ENCODE peak calls at places on chromosomes 12 and 14, in nine cellular contexts. C, S, E, N, O, P, Q, M and I are unnamed samples.

GRCh38 chr12:52423661-52424503 is 10.3 kb downstream of the KRT75 start:
- DNase-seq in C (no peak), S (peak; percentile 49), E (no peak), N (no peak), O (no peak), P (no peak), Q (no peak), M (no peak), I (no peak)

GRCh38 chr12:107032266-107032665 is 45.3 kb upstream of the MTERF2 start:
- DNase-seq in C (no peak), S (no peak), E (no peak), N (no peak), O (no peak), P (no peak), Q (no peak), M (no peak), I (no peak)

GRCh38 chr14:27672047-27672446 is 1074.2 kb upstream of the NOVA1 start:
- DNase-seq in C (no peak), S (no peak), E (no peak), N (no peak), O (no peak), P (no peak), Q (no peak), M (no peak), I (no peak)

GRCh38 chr12:55693323-55694187 is 14.1 kb downstream of the ITGA7 start:
- DNase-seq in C (no peak), S (no peak), E (no peak), N (no peak), O (no peak), P (peak; percentile 3), Q (no peak), M (no peak), I (no peak)

GRCh38 chr12:3454780-3455179 is 36.2 kb upstream of the PRMT8 start:
- DNase-seq in C (no peak), S (no peak), E (no peak), N (no peak), O (no peak), P (no peak), Q (no peak), M (no peak), I (no peak)

GRCh38 chr12:103846415-103846814 is 5.4 kb upstream of the NT5DC3 start:
- DNase-seq in C (no peak), S (no peak), E (no peak), N (no peak), O (no peak), P (no peak), Q (no peak), M (no peak), I (no peak)

GRCh38 chr12:12561305-12562015 is 1.2 kb downstream of the DUSP16 start:
- DNase-seq in C (peak; percentile 54), S (peak; percentile 65), E (peak; percentile 70), N (no peak), O (no peak), P (peak; percentile 84), Q (peak; percentile 59), M (peak; percentile 29), I (peak; percentile 31)

GRCh38 chr12:125983094-125983783 is 918.0 kb downstream of the AACS start:
- DNase-seq in C (no peak), S (peak; percentile 35), E (peak; percentile 80), N (no peak), O (peak; percentile 93), P (peak; percentile 36), Q (peak; percentile 1), M (no peak), I (peak; percentile 63)

GRCh38 chr12:122421815-122422737 is at the start of gene CLIP1:
- DNase-seq in C (peak; percentile 80), S (peak; percentile 69), E (peak; percentile 57), N (no peak), O (peak; percentile 68), P (peak; percentile 80), Q (peak; percentile 67), M (peak; percentile 42), I (peak; percentile 49)

GRCh38 chr12:131033486-131033885 is 79.8 kb downstream of the ADGRD1 start:
- DNase-seq in C (no peak), S (no peak), E (no peak), N (no peak), O (no peak), P (no peak), Q (no peak), M (no peak), I (no peak)

GRCh38 chr12:103273645-103274044 is 222.1 kb downstream of the C12orf42 start:
- DNase-seq in C (no peak), S (no peak), E (no peak), N (no peak), O (no peak), P (no peak), Q (no peak), M (no peak), I (no peak)

GRCh38 chr12:122841544-122842321 is 6.5 kb downstream of the HIP1R start:
- DNase-seq in C (peak; percentile 65), S (no peak), E (peak; percentile 85), N (no peak), O (peak; percentile 55), P (no peak), Q (no peak), M (peak; percentile 60), I (no peak)

GRCh38 chr12:114064497-114064896 is 98.4 kb upstream of the RBM19 start:
- DNase-seq in C (no peak), S (no peak), E (no peak), N (no peak), O (no peak), P (no peak), Q (no peak), M (no peak), I (no peak)

GRCh38 chr14:56004807-56005579 is 113.2 kb upstream of the PELI2 start:
- DNase-seq in C (peak; percentile 86), S (peak; percentile 27), E (no peak), N (peak; percentile 5), O (no peak), P (peak; percentile 66), Q (peak; percentile 91), M (peak; percentile 89), I (no peak)

GRCh38 chr12:19402743-19403400 is 36.4 kb upstream of the AEBP2 start:
- DNase-seq in C (peak; percentile 56), S (no peak), E (no peak), N (no peak), O (no peak), P (no peak), Q (peak; percentile 73), M (peak; percentile 15), I (no peak)

GRCh38 chr14:22572562-22573058 is 16.4 kb downstream of the DAD1 start:
- DNase-seq in C (peak; percentile 49), S (no peak), E (no peak), N (no peak), O (no peak), P (no peak), Q (peak; percentile 85), M (peak; percentile 51), I (no peak)

GRCh38 chr12:75908961-75909699 is 122.4 kb downstream of the PHLDA1 start:
- DNase-seq in C (peak; percentile 86), S (peak; percentile 41), E (peak; percentile 58), N (peak; percentile 60), O (no peak), P (peak; percentile 79), Q (peak; percentile 94), M (peak; percentile 39), I (no peak)

DNA sequence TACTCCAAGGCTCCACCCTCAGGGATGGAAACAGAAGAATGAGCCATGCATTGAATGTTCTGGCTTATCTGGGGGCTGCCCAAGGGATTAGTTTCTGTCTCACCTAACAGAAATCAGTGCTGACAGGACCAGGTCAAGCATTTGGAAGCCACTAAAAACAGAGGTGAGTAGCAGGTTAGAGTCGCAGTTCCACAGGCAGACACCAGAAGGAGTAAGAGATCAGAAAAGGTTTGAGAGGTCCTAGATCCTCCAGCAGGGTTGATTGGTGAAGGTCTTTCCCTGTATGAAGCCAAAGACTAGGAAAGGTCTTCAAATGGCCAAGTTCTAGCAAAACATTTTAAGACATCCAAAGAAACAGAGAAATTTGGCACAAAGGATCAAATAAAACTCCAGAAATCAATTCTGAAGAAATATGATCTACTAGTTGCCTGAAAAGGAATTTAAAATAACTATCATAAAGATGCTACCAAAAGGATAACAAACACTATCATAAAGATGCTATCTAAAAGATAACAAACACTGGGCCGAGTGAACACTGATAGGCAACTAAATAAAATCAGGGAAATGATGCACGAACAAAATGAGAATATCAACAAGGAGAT is 19.5 kb upstream of the TTC9 start:
- DNase-seq in C (peak; percentile 12), S (no peak), E (no peak), N (no peak), O (no peak), P (no peak), Q (peak; percentile 46), M (peak; percentile 29), I (no peak)
- TF ChIP-seq CTCF in C (peak; percentile 67), S (no peak), E (peak; percentile 79), N (peak; percentile 73), O (peak; percentile 88), P (no peak), Q (peak; percentile 69), M (peak; percentile 82), I (no peak)

GRCh38 chr12:66942741-66943465 is 264.0 kb upstream of the GRIP1 start:
- DNase-seq in C (no peak), S (no peak), E (no peak), N (no peak), O (no peak), P (no peak), Q (no peak), M (no peak), I (no peak)
- TF ChIP-seq CTCF in C (no peak), S (no peak), E (no peak), N (no peak), O (no peak), P (no peak), Q (no peak), M (peak; percentile 12), I (no peak)

DNA sequence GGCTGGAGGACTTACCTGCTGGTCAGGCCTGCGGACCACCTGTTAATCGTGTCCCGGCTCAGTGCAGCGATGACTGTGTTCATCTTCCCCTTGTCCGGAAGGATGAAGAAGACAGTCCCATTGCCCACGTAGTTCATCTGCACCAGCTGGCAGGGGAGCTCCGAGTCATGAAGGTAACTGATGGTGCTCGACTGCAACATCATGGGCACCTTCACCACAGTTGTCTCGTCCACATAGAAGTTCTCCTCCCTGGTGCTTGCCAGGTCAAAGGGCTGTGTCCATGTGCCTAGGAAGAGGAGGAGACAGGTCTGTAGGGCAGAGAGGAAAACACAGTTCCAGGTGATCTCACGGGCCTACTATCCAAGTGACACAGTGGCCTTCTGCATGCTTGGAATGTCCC is 13.4 kb downstream of the SERPINA6 start:
- DNase-seq in C (no peak), S (no peak), E (no peak), N (no peak), O (no peak), P (no peak), Q (no peak), M (no peak), I (no peak)
- TF ChIP-seq CTCF in C (no peak), S (no peak), E (no peak), N (no peak), O (no peak), P (no peak), Q (no peak), M (no peak), I (no peak)

DNA sequence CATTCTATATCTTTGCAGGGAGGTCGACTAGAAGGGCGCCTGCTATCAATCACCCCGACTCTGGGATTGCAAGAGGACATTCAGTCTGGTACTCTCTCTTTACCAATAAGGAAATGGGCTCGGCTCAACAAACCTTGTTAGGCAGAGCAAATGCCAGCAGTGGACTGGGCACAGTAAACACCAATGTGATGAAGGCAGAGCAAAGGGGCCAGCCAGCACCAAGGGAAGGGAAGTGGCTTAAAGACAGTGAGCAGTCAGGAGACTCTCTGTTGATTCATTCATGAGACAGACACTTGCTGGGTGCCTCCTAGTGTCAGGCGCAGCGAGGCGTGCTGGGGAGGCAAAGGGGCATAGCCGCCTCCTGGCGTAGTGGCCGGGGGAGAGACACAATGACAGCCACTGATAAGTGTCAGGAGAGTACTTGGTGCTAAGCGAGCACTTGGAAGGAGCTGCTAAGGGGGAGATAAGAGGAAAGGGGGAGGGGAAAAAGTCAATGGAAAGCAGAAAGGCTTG is 34.1 kb downstream of the TMCC3 start:
- DNase-seq in C (no peak), S (no peak), E (no peak), N (no peak), O (no peak), P (no peak), Q (peak; percentile 13), M (no peak), I (no peak)
- TF ChIP-seq CTCF in C (no peak), S (no peak), E (no peak), N (no peak), O (peak; percentile 33), P (no peak), Q (peak; percentile 11), M (peak; percentile 43), I (no peak)